ENCODE peak calls at places on chromosomes 6 and 20, in nine cellular contexts. S is gastrocnemius medialis, Y is HCT116, E is IMR-90, P is endothelial cell of umbilical vein, N is heart left ventricle, W is esophagus muscularis mucosa, X is breast epithelium, A is uterus. C is an unnamed sample.
A peak's percentile ranks its signal among the peaks of the same experiment; 100 is the strongest.

GRCh38 chr6:157853018-157853805 is 30.2 kb downstream of the SNX9 start:
- DNase-seq in S (no peak), Y (no peak), E (no peak), P (peak; percentile 22), N (no peak), W (no peak), X (no peak), A (no peak), C (peak; percentile 23)

GRCh38 chr6:147154454-147154853 is 49.8 kb upstream of the STXBP5 start:
- DNase-seq in S (no peak), Y (no peak), E (peak; percentile 79), P (no peak), N (no peak), W (no peak), X (no peak), A (no peak), C (no peak)

GRCh38 chr6:45454008-45454911 is 76.5 kb upstream of the SUPT3H start:
- DNase-seq in S (no peak), Y (no peak), E (peak; percentile 78), P (peak; percentile 70), N (no peak), W (no peak), X (no peak), A (no peak), C (no peak)

GRCh38 chr6:43060034-43060754 is 763 bp downstream of the KLC4 start:
- DNase-seq in S (no peak), Y (no peak), E (no peak), P (no peak), N (no peak), W (no peak), X (no peak), A (no peak), C (peak; percentile 33)

GRCh38 chr20:34268851-34269668 is 27.8 kb downstream of the ASIP start:
- DNase-seq in S (no peak), Y (no peak), E (no peak), P (peak; percentile 39), N (peak; percentile 27), W (no peak), X (no peak), A (peak; percentile 24), C (peak; percentile 27)

GRCh38 chr20:37881601-37882343 is 21.2 kb upstream of the VSTM2L start:
- DNase-seq in S (no peak), Y (no peak), E (no peak), P (no peak), N (no peak), W (no peak), X (no peak), A (no peak), C (no peak)

GRCh38 chr20:57391439-57392129 is 388 bp downstream of the RBM38 start:
- DNase-seq in S (no peak), Y (no peak), E (no peak), P (no peak), N (no peak), W (no peak), X (no peak), A (no peak), C (peak; percentile 76)

GRCh38 chr6:112770341-112770740 is 423.2 kb downstream of the RFPL4B start:
- DNase-seq in S (no peak), Y (no peak), E (no peak), P (no peak), N (no peak), W (no peak), X (no peak), A (no peak), C (no peak)

GRCh38 chr6:136751478-136751956 is 40.8 kb downstream of the MAP3K5 start:
- DNase-seq in S (no peak), Y (no peak), E (peak; percentile 16), P (no peak), N (no peak), W (no peak), X (no peak), A (no peak), C (no peak)

GRCh38 chr20:13717631-13718044 is 67.1 kb downstream of the ESF1 start:
- DNase-seq in S (no peak), Y (no peak), E (no peak), P (no peak), N (no peak), W (no peak), X (no peak), A (no peak), C (no peak)

GRCh38 chr6:65450451-65450850 is 256.6 kb downstream of the EYS start:
- DNase-seq in S (no peak), Y (no peak), E (no peak), P (no peak), N (no peak), W (no peak), X (no peak), A (no peak), C (no peak)

GRCh38 chr6:137426007-137426689 is 68.0 kb downstream of the OLIG3 start:
- DNase-seq in S (no peak), Y (no peak), E (no peak), P (no peak), N (no peak), W (no peak), X (no peak), A (no peak), C (no peak)

GRCh38 chr6:112044856-112045255 is 9.0 kb upstream of the CCN6 start:
- DNase-seq in S (no peak), Y (no peak), E (peak; percentile 93), P (no peak), N (no peak), W (no peak), X (no peak), A (peak; percentile 61), C (no peak)

GRCh38 chr6:37866590-37867507 is 47.3 kb downstream of the ZFAND3 start:
- DNase-seq in S (no peak), Y (no peak), E (peak; percentile 44), P (no peak), N (no peak), W (no peak), X (no peak), A (no peak), C (no peak)

GRCh38 chr6:116462516-116462915 is 1.3 kb downstream of the CALHM6 start:
- DNase-seq in S (no peak), Y (no peak), E (no peak), P (no peak), N (no peak), W (no peak), X (no peak), A (no peak), C (no peak)

GRCh38 chr6:41545703-41546474 is at the start of gene FOXP4:
- DNase-seq in S (peak; percentile 86), Y (peak; percentile 85), E (peak; percentile 95), P (peak; percentile 89), N (peak; percentile 90), W (peak; percentile 97), X (peak; percentile 85), A (peak; percentile 93), C (peak; percentile 92)
- TF ChIP-seq POLR2A in S (no peak), Y (no peak), E (no peak), P (no peak), N (no peak), W (no peak), X (no peak), A (peak; percentile 49), C (no peak)

DNA sequence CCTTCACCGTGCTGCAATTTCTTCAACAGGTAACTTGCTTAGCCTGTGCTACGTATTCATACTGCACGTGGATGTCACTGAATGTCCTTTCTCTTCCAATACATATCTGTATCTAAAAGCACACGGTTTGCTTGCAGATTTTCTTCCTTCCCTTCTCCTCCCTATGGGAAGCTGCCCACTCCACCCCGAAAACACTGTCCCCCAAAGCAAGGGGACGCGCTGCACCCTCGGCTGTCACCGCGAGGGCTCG is 708 bp downstream of the TMX4 start:
- DNase-seq in S (no peak), Y (no peak), E (peak; percentile 15), P (no peak), N (no peak), W (no peak), X (no peak), A (peak; percentile 25), C (no peak)
- TF ChIP-seq POLR2A in S (no peak), Y (no peak), E (no peak), P (no peak), N (no peak), W (no peak), X (no peak), A (no peak), C (no peak)

GRCh38 chr20:47665221-47665991 is 119.9 kb downstream of the SULF2 start:
- DNase-seq in S (no peak), Y (no peak), E (no peak), P (no peak), N (no peak), W (no peak), X (no peak), A (no peak), C (no peak)
- TF ChIP-seq POLR2A in S (no peak), Y (no peak), E (no peak), P (no peak), N (no peak), W (no peak), X (no peak), A (no peak), C (no peak)

GRCh38 chr20:54545959-54546358 is 70.6 kb downstream of the DOK5 start:
- DNase-seq in S (no peak), Y (no peak), E (peak; percentile 36), P (no peak), N (no peak), W (no peak), X (no peak), A (no peak), C (no peak)

GRCh38 chr20:54554006-54554405 is 78.6 kb downstream of the DOK5 start:
- DNase-seq in S (no peak), Y (no peak), E (no peak), P (no peak), N (no peak), W (no peak), X (no peak), A (no peak), C (no peak)

GRCh38 chr20:54550776-54551396 is 75.5 kb downstream of the DOK5 start:
- DNase-seq in S (no peak), Y (no peak), E (peak; percentile 40), P (no peak), N (no peak), W (no peak), X (no peak), A (no peak), C (no peak)

GRCh38 chr20:54555150-54555549 is 79.8 kb downstream of the DOK5 start:
- DNase-seq in S (no peak), Y (no peak), E (no peak), P (no peak), N (no peak), W (no peak), X (no peak), A (no peak), C (no peak)

DNA sequence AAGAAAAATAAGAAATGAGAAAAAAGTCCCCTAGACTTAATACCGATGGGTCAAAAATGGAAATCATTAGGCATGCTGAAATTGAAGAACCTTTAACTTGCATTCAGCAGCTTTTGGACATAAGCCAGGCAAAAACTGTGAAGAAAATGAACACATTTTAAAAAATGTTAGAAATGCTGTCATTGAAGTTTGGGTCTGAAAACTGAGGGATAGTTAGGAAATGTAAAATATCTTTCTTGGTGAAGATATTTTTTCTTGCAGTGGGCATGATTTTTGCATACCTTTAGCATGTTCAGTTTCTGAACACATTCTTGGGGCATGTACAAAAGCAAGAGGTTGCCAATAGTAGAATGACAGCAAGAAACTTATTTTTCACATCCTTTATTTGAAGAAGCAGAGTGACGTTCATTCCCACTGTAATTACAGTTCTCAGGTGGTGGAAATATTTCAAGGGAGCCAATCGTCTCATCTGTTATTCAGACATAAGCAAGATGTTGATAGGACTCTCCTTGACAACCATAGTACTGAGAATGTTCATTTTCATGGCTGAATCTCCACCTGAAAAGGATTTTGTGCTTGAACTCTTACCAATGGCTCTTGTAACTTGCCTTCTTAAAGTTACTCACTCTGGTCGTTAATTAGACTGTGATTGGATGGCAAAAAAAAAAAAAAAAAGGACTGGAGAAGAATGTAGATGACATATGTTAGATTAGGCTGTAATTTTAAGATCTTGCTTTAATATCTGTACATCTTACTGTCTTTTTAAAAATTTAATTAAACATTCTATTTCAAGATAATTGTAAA is 74.3 kb downstream of the DOK5 start:
- DNase-seq in S (no peak), Y (no peak), E (peak; percentile 3), P (no peak), N (no peak), W (no peak), X (no peak), A (no peak), C (no peak)
- TF ChIP-seq POLR2A in S (no peak), Y (no peak), E (no peak), P (no peak), N (no peak), W (no peak), X (no peak), A (no peak), C (no peak)

C was measured in erythroblast.